ENCODE peak calls at places on chromosomes 6 and 20, in four cellular contexts. D is fibroblast of mammary gland, I is MM.1S, P is mesothelial cell of epicardium. W is an unnamed sample.

GRCh38 chr6:98581725-98582124 is 252.6 kb upstream of the POU3F2 start:
- DNase-seq in D (no peak), I (no peak), P (no peak), W (no peak)

GRCh38 chr6:164331026-164331425 is 916.5 kb downstream of the QKI start:
- DNase-seq in D (no peak), I (no peak), P (no peak), W (no peak)

GRCh38 chr6:90217621-90218496 is 78.8 kb downstream of the BACH2 start:
- DNase-seq in D (peak; percentile 84), I (no peak), P (peak; percentile 77), W (no peak)

GRCh38 chr6:47762502-47762901 is 19.3 kb upstream of the OPN5 start:
- DNase-seq in D (no peak), I (no peak), P (no peak), W (no peak)

GRCh38 chr6:25968769-25969168 is 6.2 kb downstream of the TRIM38 start:
- DNase-seq in D (peak; percentile 74), I (no peak), P (no peak), W (no peak)

GRCh38 chr20:2651772-2652723 is at the start of gene NOP56:
- DNase-seq in D (peak; percentile 86), I (peak; percentile 91), P (peak; percentile 97), W (peak; percentile 96)

GRCh38 chr6:164207024-164207423 is 792.5 kb downstream of the QKI start:
- DNase-seq in D (peak; percentile 15), I (no peak), P (no peak), W (no peak)

GRCh38 chr6:11329841-11330765 is 97.6 kb upstream of the NEDD9 start:
- DNase-seq in D (no peak), I (no peak), P (no peak), W (no peak)

GRCh38 chr6:6512711-6513110 is 75.8 kb upstream of the LY86 start:
- DNase-seq in D (no peak), I (no peak), P (no peak), W (no peak)

GRCh38 chr6:149938571-149939462 is 3.0 kb upstream of the ULBP2 start:
- DNase-seq in D (no peak), I (peak; percentile 61), P (no peak), W (peak; percentile 87)

GRCh38 chr20:51810155-51811039 is 8.1 kb upstream of the SALL4 start:
- DNase-seq in D (no peak), I (no peak), P (no peak), W (no peak)

GRCh38 chr6:125019873-125020272 is 57.6 kb downstream of the RNF217 start:
- DNase-seq in D (no peak), I (no peak), P (no peak), W (no peak)

GRCh38 chr20:62159835-62160234 is 16.3 kb downstream of the SS18L1 start:
- DNase-seq in D (peak; percentile 49), I (no peak), P (no peak), W (peak; percentile 83)

GRCh38 chr20:8860011-8860495 is 208.8 kb upstream of the PLCB4 start:
- DNase-seq in D (peak; percentile 89), I (no peak), P (no peak), W (no peak)

GRCh38 chr6:118940770-118941169 is 5.8 kb upstream of the MCM9 start:
- DNase-seq in D (no peak), I (no peak), P (no peak), W (no peak)

GRCh38 chr6:25788305-25788922 is 33.9 kb downstream of the SLC17A4 start:
- DNase-seq in D (peak; percentile 76), I (peak; percentile 27), P (no peak), W (peak; percentile 11)

GRCh38 chr6:871503-871902 is 178.6 kb upstream of the EXOC2 start:
- DNase-seq in D (no peak), I (no peak), P (no peak), W (no peak)

GRCh38 chr6:125753937-125754259 is 4.5 kb downstream of the HEY2 start:
- DNase-seq in D (no peak), I (no peak), P (no peak), W (no peak)

GRCh38 chr20:50868509-50869495 is 62.4 kb downstream of the ADNP start:
- DNase-seq in D (no peak), I (no peak), P (no peak), W (peak; percentile 22)

GRCh38 chr6:16804007-16804303 is 42.7 kb upstream of the ATXN1 start:
- DNase-seq in D (no peak), I (no peak), P (no peak), W (no peak)

GRCh38 chr6:82283771-82284420 is 36.4 kb upstream of the IBTK start:
- DNase-seq in D (no peak), I (no peak), P (no peak), W (no peak)

GRCh38 chr20:10618611-10619245 is 55.1 kb downstream of the JAG1 start:
- DNase-seq in D (peak; percentile 78), I (no peak), P (no peak), W (no peak)

GRCh38 chr6:6546318-6547110 is 42.0 kb upstream of the LY86 start:
- DNase-seq in D (peak; percentile 8), I (peak; percentile 51), P (peak; percentile 63), W (peak; percentile 66)

GRCh38 chr6:129672883-129673631 is 36.9 kb downstream of the ARHGAP18 start:
- DNase-seq in D (peak; percentile 77), I (peak; percentile 40), P (no peak), W (peak; percentile 58)

GRCh38 chr6:52330470-52330869 is 31.5 kb upstream of the PAQR8 start:
- DNase-seq in D (no peak), I (no peak), P (no peak), W (no peak)

GRCh38 chr20:43666376-43667328 is at the start of gene MYBL2:
- DNase-seq in D (peak; percentile 46), I (peak; percentile 78), P (peak; percentile 71), W (peak; percentile 93)

GRCh38 chr20:54070187-54070987 is at the start of gene BCAS1:
- DNase-seq in D (no peak), I (no peak), P (no peak), W (no peak)

GRCh38 chr20:34549929-34550305 is 8.6 kb upstream of the MAP1LC3A start:
- DNase-seq in D (no peak), I (no peak), P (no peak), W (no peak)

GRCh38 chr6:10528170-10528981 is 7.2 kb downstream of the GCNT2 start:
- DNase-seq in D (no peak), I (peak; percentile 45), P (no peak), W (peak; percentile 51)

GRCh38 chr6:116881236-116881635 is 4.2 kb downstream of the RFX6 start:
- DNase-seq in D (peak; percentile 7), I (no peak), P (no peak), W (no peak)
- TF ChIP-seq CTCF in D (peak; percentile 30), I (no peak), P (peak; percentile 39), W (no peak)

GRCh38 chr6:161436106-161436876 is 162.4 kb upstream of the AGPAT4 start:
- DNase-seq in D (peak; percentile 43), I (no peak), P (no peak), W (no peak)

GRCh38 chr6:161439093-161439492 is 165.2 kb upstream of the AGPAT4 start:
- DNase-seq in D (peak; percentile 98), I (no peak), P (no peak), W (no peak)

GRCh38 chr6:161440299-161440698 is 166.4 kb upstream of the AGPAT4 start:
- DNase-seq in D (no peak), I (no peak), P (no peak), W (no peak)

GRCh38 chr6:161437851-161438250 is 164.0 kb upstream of the AGPAT4 start:
- DNase-seq in D (peak; percentile 62), I (no peak), P (no peak), W (no peak)

DNA sequence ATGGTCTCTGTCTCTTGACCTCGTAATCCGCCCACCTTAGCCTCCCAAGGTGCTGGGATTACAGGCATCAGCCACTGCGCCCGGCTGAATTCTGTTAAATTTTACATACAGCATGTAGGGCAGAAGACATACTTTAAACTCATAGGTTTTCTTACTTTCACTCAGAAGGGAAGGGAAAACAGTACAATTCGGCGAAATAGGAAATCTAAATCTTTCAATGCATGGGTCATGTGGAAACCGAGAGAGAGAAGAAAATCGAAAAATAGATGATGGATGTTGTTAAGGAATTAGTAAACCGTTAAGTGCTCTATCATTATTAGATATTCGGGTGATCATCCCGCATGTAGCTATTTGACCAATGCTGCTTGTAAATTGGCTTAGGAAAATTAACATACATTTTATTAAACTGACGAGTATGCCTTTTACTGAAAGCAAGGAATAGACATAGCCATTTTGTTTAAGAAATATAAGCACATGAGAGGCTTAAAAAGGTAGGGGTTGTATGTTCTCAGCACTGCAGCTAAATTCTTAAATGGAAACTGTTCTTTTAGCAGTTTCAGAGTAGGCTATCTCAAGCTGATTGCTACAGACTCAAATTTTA is 164.7 kb upstream of the AGPAT4 start:
- DNase-seq in D (no peak), I (no peak), P (no peak), W (no peak)
- TF ChIP-seq CTCF in D (no peak), I (no peak), P (no peak), W (no peak)

GRCh38 chr6:161354241-161354840 is 80.5 kb upstream of the AGPAT4 start:
- DNase-seq in D (no peak), I (no peak), P (no peak), W (no peak)

GRCh38 chr6:161351855-161352254 is 78.0 kb upstream of the AGPAT4 start:
- DNase-seq in D (no peak), I (no peak), P (no peak), W (no peak)

GRCh38 chr6:161355731-161356130 is 81.9 kb upstream of the AGPAT4 start:
- DNase-seq in D (no peak), I (no peak), P (no peak), W (no peak)

GRCh38 chr6:161354956-161355355 is 81.1 kb upstream of the AGPAT4 start:
- DNase-seq in D (no peak), I (no peak), P (no peak), W (no peak)

DNA sequence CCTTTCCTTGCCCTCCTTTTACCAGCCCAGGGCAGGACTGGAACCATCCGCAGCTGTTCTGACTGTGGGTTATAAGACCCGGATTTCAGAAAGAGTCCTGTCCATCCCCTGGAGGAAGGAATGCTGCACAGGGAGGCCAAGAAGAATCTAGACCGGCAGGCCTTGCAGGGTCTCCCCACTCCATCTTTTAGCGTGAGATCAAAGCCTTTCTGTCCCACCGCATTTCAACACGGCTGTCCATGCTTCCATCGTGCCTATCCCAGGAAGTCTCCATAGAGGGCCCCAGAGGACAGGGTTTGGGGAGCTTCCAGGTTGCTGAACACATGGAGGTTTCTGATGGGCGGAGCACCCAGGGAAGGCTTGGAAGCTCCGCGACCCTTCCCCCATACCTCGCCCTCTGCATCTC is 79.3 kb upstream of the AGPAT4 start:
- DNase-seq in D (peak; percentile 42), I (no peak), P (no peak), W (no peak)
- TF ChIP-seq CTCF in D (peak; percentile 22), I (no peak), P (no peak), W (no peak)

DNA sequence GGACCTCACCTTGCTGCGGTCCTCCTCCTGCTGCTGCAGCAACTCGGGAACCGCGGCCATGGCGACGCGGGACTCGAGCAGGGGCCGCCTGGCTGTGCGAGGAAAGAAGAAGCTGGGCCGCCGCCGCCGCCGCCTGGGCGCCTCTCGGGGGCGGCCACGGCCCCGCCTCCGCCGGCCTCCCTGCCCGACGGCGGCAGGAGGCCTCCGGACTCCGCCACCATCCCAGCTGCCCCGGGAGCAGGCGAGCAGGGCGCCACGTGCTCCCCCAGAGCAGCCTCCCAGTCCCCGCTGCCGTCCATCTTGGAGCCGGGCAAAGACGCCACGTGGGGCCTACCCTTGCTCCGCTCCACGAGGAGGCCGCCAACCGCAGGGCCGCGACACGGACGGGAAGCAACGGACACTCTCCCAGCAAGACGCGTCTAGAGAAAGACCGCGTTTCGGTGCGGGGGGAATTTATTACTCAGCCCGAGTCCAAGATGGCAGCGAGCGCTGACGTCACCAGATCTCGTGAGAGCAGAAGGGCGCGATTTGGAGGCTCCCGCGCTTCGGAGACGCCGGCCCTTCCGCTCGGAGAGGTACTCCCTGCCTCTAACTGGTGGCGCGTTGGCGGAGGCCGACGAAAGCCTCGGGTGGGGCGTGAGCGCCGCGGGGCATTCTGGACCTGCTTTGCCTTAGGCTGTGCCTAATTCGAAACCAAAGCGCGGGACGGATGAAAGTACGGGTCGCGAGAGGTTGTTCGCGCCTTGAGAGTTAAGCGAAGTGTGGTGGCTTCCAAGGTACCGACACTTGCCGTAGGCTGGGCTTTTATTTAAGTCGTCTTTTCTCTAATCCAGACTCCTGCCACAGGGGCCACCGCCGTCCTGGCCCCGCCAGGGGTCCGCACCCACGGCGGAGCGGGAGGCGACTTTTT is at the start of the genes MGME1 and SNX5:
- DNase-seq in D (peak; percentile 99), I (peak; percentile 100), P (peak; percentile 99), W (peak; percentile 98)
- TF ChIP-seq CTCF in D (no peak), I (no peak), P (peak; percentile 5), W (no peak)